ENCODE peak calls at places on chromosomes 3 and 15, in six cellular contexts. J, T, Z, F, S and L are unnamed samples.

GRCh38 chr3:117036259-117036799 is 326.8 kb downstream of the TUSC7 start:
- DNase-seq in J (no peak), T (no peak), Z (no peak), F (no peak), S (no peak), L (no peak)

GRCh38 chr3:24373198-24373959 is 121.3 kb downstream of the THRB start:
- DNase-seq in J (no peak), T (no peak), Z (no peak), F (no peak), S (no peak), L (no peak)

GRCh38 chr3:16388850-16389411 is 123.9 kb downstream of the OXNAD1 start:
- DNase-seq in J (no peak), T (no peak), Z (no peak), F (no peak), S (no peak), L (no peak)

GRCh38 chr3:71428841-71429609 is 154.5 kb downstream of the FOXP1 start:
- DNase-seq in J (no peak), T (no peak), Z (peak), F (no peak), S (no peak), L (no peak)

GRCh38 chr3:15319575-15319974 is 12.8 kb downstream of the SH3BP5 start:
- DNase-seq in J (no peak), T (no peak), Z (no peak), F (no peak), S (peak), L (no peak)

GRCh38 chr3:54965746-54966145 is 37.9 kb upstream of the LRTM1 start:
- DNase-seq in J (no peak), T (no peak), Z (no peak), F (no peak), S (no peak), L (no peak)

GRCh38 chr3:58236527-58237237 is 910 bp upstream of the ABHD6 start:
- DNase-seq in J (no peak), T (no peak), Z (peak), F (no peak), S (no peak), L (no peak)

GRCh38 chr15:70308011-70308761 is 210.5 kb upstream of the TLE3 start:
- DNase-seq in J (no peak), T (no peak), Z (no peak), F (peak), S (no peak), L (peak)

GRCh38 chr3:62678841-62679240 is 196.4 kb downstream of the CADPS start:
- DNase-seq in J (no peak), T (no peak), Z (no peak), F (no peak), S (no peak), L (no peak)

GRCh38 chr15:32656091-32656860 is 14.8 kb downstream of the SCG5 start:
- DNase-seq in J (no peak), T (no peak), Z (no peak), F (no peak), S (no peak), L (no peak)

GRCh38 chr3:104629038-104629437 is 737.7 kb upstream of the ALCAM start:
- DNase-seq in J (no peak), T (no peak), Z (no peak), F (no peak), S (no peak), L (no peak)

GRCh38 chr3:12954891-12955650 is 113.7 kb upstream of the RPL32 start:
- DNase-seq in J (no peak), T (no peak), Z (peak), F (no peak), S (no peak), L (no peak)

GRCh38 chr15:33584797-33585196 is 274.0 kb downstream of the RYR3 start:
- DNase-seq in J (no peak), T (no peak), Z (no peak), F (no peak), S (no peak), L (no peak)

GRCh38 chr3:53566450-53567145 is 72.2 kb downstream of the CACNA1D start:
- DNase-seq in J (no peak), T (no peak), Z (no peak), F (no peak), S (no peak), L (no peak)

GRCh38 chr3:183159319-183159718 is 3.2 kb downstream of the LAMP3 start:
- DNase-seq in J (no peak), T (no peak), Z (no peak), F (no peak), S (no peak), L (no peak)

GRCh38 chr3:48614044-48614443 is 4.6 kb upstream of the UQCRC1 start:
- DNase-seq in J (no peak), T (no peak), Z (no peak), F (no peak), S (no peak), L (no peak)

GRCh38 chr3:40550168-40550567 is 25.4 kb downstream of the ZNF621 start:
- DNase-seq in J (no peak), T (no peak), Z (no peak), F (no peak), S (no peak), L (no peak)

GRCh38 chr3:97291901-97292300 is 472.7 kb upstream of the ARL6 start:
- DNase-seq in J (peak), T (no peak), Z (no peak), F (no peak), S (peak), L (no peak)

GRCh38 chr15:91942676-91943417 is 89.3 kb downstream of the SLCO3A1 start:
- DNase-seq in J (peak), T (no peak), Z (no peak), F (no peak), S (no peak), L (no peak)

GRCh38 chr3:133827136-133827535 is 21.5 kb downstream of the SRPRB start:
- DNase-seq in J (no peak), T (no peak), Z (no peak), F (no peak), S (no peak), L (no peak)